ENCODE peak calls at places on chromosomes 4 and X, in six cellular contexts. T is left lung; M is endothelial cell; Z is stimulated activated CD4-positive, alpha-beta T cell treated with anti-CD3 and anti-CD28 coated beads, Interleukin-2, amount 100 ng/mL, for 24 hours; S is NCI-H524; H is stimulated activated CD8-positive, alpha-beta memory T cell treated with anti-CD3 and anti-CD28 coated beads, Interleukin-15, amount 100 ng/mL, for 4 hours. W is an unnamed sample.

GRCh38 chrX:16113978-16114554 is 9.3 kb upstream of the GRPR start:
- DNase-seq in Z (no peak), T (no peak), M (no peak), H (no peak), S (no peak), W (no peak)

GRCh38 chr4:6023766-6024165 is 5.5 kb upstream of the C4orf50 start:
- DNase-seq in T (no peak), H (no peak), M (no peak), Z (no peak), S (no peak), W (no peak)

GRCh38 chr4:155249036-155249566 is 40.7 kb downstream of the NPY2R start:
- DNase-seq in M (no peak), Z (no peak), S (no peak), H (no peak), T (no peak), W (peak; percentile 64)

GRCh38 chr4:99645036-99645435 is 12.6 kb downstream of the C4orf54 start:
- DNase-seq in M (no peak), S (no peak), Z (no peak), H (no peak), T (no peak), W (no peak)

GRCh38 chrX:15269618-15270521 is at the start of gene ASB9:
- DNase-seq in Z (no peak), H (no peak), T (no peak), S (no peak), M (no peak), W (no peak)

GRCh38 chr4:79176351-79176750 is 149.5 kb downstream of the NAA11 start:
- DNase-seq in M (no peak), T (no peak), H (no peak), Z (no peak), S (no peak), W (no peak)

GRCh38 chr4:52091811-52092210 is 40.7 kb downstream of the SPATA18 start:
- DNase-seq in T (no peak), M (no peak), S (no peak), Z (no peak), H (no peak), W (no peak)

GRCh38 chr4:26441110-26441509 is 49.2 kb downstream of the CCKAR start:
- DNase-seq in T (no peak), H (no peak), S (no peak), Z (no peak), M (no peak), W (no peak)

GRCh38 chrX:46991664-46992063 is 79.4 kb downstream of the JADE3 start:
- DNase-seq in T (no peak), Z (no peak), H (no peak), M (no peak), S (no peak), W (peak; percentile 18)

GRCh38 chr4:182354867-182355266 is 111.7 kb downstream of the TENM3 start:
- DNase-seq in T (no peak), S (no peak), Z (no peak), H (no peak), M (no peak), W (no peak)

GRCh38 chrX:103052625-103053024 is 11.3 kb downstream of the BEX1 start:
- DNase-seq in M (no peak), S (no peak), Z (no peak), T (no peak), H (no peak), W (no peak)

GRCh38 chrX:41397768-41398167 is 49.4 kb upstream of the NYX start:
- DNase-seq in T (no peak), M (no peak), Z (no peak), S (no peak), H (no peak), W (no peak)

GRCh38 chr4:62490635-62491034 is 1290.5 kb downstream of the ADGRL3 start:
- DNase-seq in Z (no peak), S (no peak), H (no peak), M (no peak), T (no peak), W (no peak)

GRCh38 chr4:140078366-140078765 is 75.6 kb downstream of the MAML3 start:
- DNase-seq in T (no peak), H (no peak), M (no peak), Z (no peak), S (peak; percentile 38), W (no peak)

GRCh38 chr4:156347412-156348075 is 393.9 kb upstream of the CTSO start:
- DNase-seq in T (no peak), H (no peak), M (no peak), S (no peak), Z (no peak), W (no peak)

GRCh38 chr4:59086410-59086809 is 1976.2 kb upstream of the IGFBP7 start:
- DNase-seq in Z (no peak), M (no peak), S (no peak), H (no peak), T (no peak), W (no peak)

GRCh38 chr4:11954093-11954492 is 525.4 kb upstream of the HS3ST1 start:
- DNase-seq in S (no peak), M (peak; percentile 41), Z (no peak), H (no peak), T (no peak), W (peak; percentile 57)

GRCh38 chrX:136667446-136668168 is 19.6 kb downstream of the CD40LG start:
- DNase-seq in T (no peak), S (no peak), M (no peak), Z (no peak), H (no peak), W (no peak)

GRCh38 chrX:50456712-50457484 is 13.7 kb downstream of the DGKK start:
- DNase-seq in H (no peak), S (no peak), M (no peak), T (no peak), Z (no peak), W (no peak)

GRCh38 chr4:113584407-113585150 is 177.0 kb downstream of the CAMK2D start:
- DNase-seq in M (no peak), S (no peak), H (no peak), T (no peak), Z (no peak), W (no peak)

GRCh38 chrX:81195712-81196111 is 6.0 kb downstream of the HMGN5 start:
- DNase-seq in S (peak; percentile 50), H (peak; percentile 1), T (no peak), M (peak; percentile 42), Z (peak; percentile 51), W (peak; percentile 40)

GRCh38 chr4:184479516-184479950 is 5.2 kb upstream of the IRF2 start:
- DNase-seq in H (no peak), T (no peak), S (no peak), Z (no peak), M (no peak), W (no peak)

GRCh38 chr4:126264839-126265238 is 950.1 kb downstream of the FAT4 start:
- DNase-seq in Z (no peak), H (no peak), S (no peak), T (no peak), M (no peak), W (no peak)

GRCh38 chr4:126697748-126698147 is 935.0 kb upstream of the INTU start:
- DNase-seq in S (no peak), Z (no peak), M (no peak), H (no peak), T (no peak), W (no peak)

GRCh38 chr4:8580321-8581093 is at the start of gene GPR78:
- DNase-seq in T (peak; percentile 83), Z (peak; percentile 61), S (peak; percentile 53), M (peak; percentile 95), H (no peak), W (no peak)

GRCh38 chr4:39544580-39545315 is 17.5 kb upstream of the UGDH start:
- DNase-seq in H (no peak), T (no peak), S (no peak), M (no peak), Z (no peak), W (no peak)

GRCh38 chrX:129823115-129823514 is 20.6 kb downstream of the ZDHHC9 start:
- DNase-seq in T (no peak), M (peak; percentile 27), Z (peak; percentile 28), H (no peak), S (no peak), W (peak; percentile 51)

W was measured in D341Med.